ENCODE peak calls at places on chromosome 3, in six cellular contexts. One of them, this sample, is unnamed.

GRCh38 chr3:37787027-37787868 is 74.4 kb upstream of the CTDSPL start:
- DNase-seq in ovary: peak
- DNase-seq in GM12891: no peak
- DNase-seq in A549: no peak
- DNase-seq in uterus: peak
- DNase-seq in tibial nerve: no peak
- DNase-seq in this sample: no peak

GRCh38 chr3:46360904-46361303 is 7.0 kb downstream of the CCR2 start:
- DNase-seq in ovary: no peak
- DNase-seq in uterus: no peak
- DNase-seq in A549: no peak
- DNase-seq in tibial nerve: no peak
- DNase-seq in GM12891: no peak
- DNase-seq in this sample: peak

GRCh38 chr3:64331605-64332004 is 106.3 kb upstream of the PRICKLE2 start:
- DNase-seq in GM12891: no peak
- DNase-seq in uterus: no peak
- DNase-seq in A549: no peak
- DNase-seq in tibial nerve: no peak
- DNase-seq in ovary: no peak
- DNase-seq in this sample: no peak

GRCh38 chr3:64575211-64575844 is 112.5 kb downstream of the ADAMTS9 start:
- DNase-seq in uterus: no peak
- DNase-seq in GM12891: peak
- DNase-seq in ovary: no peak
- DNase-seq in A549: peak
- DNase-seq in tibial nerve: no peak
- DNase-seq in this sample: no peak

GRCh38 chr3:126934991-126935390 is 47.9 kb upstream of the PLXNA1 start:
- DNase-seq in A549: no peak
- DNase-seq in ovary: no peak
- DNase-seq in GM12891: no peak
- DNase-seq in uterus: no peak
- DNase-seq in tibial nerve: no peak
- DNase-seq in this sample: no peak

GRCh38 chr3:179476215-179476614 is 24.9 kb upstream of the GNB4 start:
- DNase-seq in ovary: no peak
- DNase-seq in A549: peak
- DNase-seq in uterus: no peak
- DNase-seq in GM12891: no peak
- DNase-seq in tibial nerve: no peak
- DNase-seq in this sample: no peak

GRCh38 chr3:107421170-107421792 is 44.0 kb downstream of the CCDC54 start:
- DNase-seq in GM12891: no peak
- DNase-seq in A549: peak
- DNase-seq in ovary: peak
- DNase-seq in tibial nerve: no peak
- DNase-seq in uterus: no peak
- DNase-seq in this sample: no peak

GRCh38 chr3:28765194-28765593 is 416.6 kb upstream of the AZI2 start:
- DNase-seq in tibial nerve: no peak
- DNase-seq in ovary: no peak
- DNase-seq in GM12891: no peak
- DNase-seq in uterus: no peak
- DNase-seq in A549: no peak
- DNase-seq in this sample: no peak

GRCh38 chr3:55172913-55173312 is 245.1 kb upstream of the LRTM1 start:
- DNase-seq in GM12891: no peak
- DNase-seq in ovary: no peak
- DNase-seq in A549: no peak
- DNase-seq in uterus: no peak
- DNase-seq in tibial nerve: no peak
- DNase-seq in this sample: no peak

DNA sequence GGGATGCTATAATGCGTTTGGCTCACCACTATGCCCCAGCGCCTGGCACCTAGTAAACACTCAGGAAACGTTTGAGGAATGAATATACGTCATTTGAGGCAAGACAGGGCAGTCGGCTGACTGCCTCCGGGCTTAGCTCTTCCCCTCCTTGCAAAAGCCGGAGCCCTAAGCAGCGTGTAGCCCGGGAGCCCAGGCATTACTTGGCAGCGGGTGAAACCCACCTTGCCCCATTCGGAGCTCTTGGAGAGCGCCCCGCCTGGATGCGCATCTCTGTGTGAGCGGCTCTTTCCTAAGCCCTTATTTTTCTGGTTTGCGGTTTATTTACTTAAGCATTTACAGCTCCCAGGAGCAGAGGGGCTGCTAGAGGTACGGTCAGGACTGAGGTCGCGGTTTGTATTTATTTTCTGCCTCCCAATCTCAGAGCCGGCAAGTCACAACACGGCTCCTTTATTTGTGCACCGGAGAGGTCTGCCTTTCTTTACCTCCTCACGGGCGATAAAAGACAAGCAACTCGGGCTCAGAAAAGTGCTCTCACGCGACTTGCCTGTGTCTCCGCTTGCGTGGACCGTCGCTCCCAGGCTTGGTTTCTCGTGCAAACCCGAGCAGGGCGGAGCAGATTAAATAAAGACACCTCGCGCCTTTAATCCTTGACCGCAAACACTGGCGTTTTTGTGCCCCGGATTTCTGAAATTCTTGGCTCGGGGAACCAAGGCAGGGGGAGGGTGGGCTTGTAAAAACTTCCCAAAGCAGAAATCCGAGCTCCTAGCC is 724 bp upstream of the ITPR1 start:
- DNase-seq in ovary: peak
- DNase-seq in uterus: peak
- DNase-seq in tibial nerve: peak
- DNase-seq in A549: peak
- DNase-seq in GM12891: no peak
- DNase-seq in this sample: peak
- TF ChIP-seq POLR2A in ovary: no peak
- TF ChIP-seq POLR2A in uterus: no peak
- TF ChIP-seq POLR2A in tibial nerve: no peak
- TF ChIP-seq POLR2A in A549: no peak
- TF ChIP-seq POLR2A in GM12891: no peak
- TF ChIP-seq POLR2A in this sample: peak

GRCh38 chr3:11350374-11350773 is 78.2 kb downstream of the ATG7 start:
- DNase-seq in tibial nerve: no peak
- DNase-seq in ovary: no peak
- DNase-seq in GM12891: no peak
- DNase-seq in uterus: no peak
- DNase-seq in A549: peak
- DNase-seq in this sample: no peak
- TF ChIP-seq POLR2A in tibial nerve: no peak
- TF ChIP-seq POLR2A in ovary: no peak
- TF ChIP-seq POLR2A in GM12891: no peak
- TF ChIP-seq POLR2A in uterus: no peak
- TF ChIP-seq POLR2A in A549: no peak
- TF ChIP-seq POLR2A in this sample: no peak

DNA sequence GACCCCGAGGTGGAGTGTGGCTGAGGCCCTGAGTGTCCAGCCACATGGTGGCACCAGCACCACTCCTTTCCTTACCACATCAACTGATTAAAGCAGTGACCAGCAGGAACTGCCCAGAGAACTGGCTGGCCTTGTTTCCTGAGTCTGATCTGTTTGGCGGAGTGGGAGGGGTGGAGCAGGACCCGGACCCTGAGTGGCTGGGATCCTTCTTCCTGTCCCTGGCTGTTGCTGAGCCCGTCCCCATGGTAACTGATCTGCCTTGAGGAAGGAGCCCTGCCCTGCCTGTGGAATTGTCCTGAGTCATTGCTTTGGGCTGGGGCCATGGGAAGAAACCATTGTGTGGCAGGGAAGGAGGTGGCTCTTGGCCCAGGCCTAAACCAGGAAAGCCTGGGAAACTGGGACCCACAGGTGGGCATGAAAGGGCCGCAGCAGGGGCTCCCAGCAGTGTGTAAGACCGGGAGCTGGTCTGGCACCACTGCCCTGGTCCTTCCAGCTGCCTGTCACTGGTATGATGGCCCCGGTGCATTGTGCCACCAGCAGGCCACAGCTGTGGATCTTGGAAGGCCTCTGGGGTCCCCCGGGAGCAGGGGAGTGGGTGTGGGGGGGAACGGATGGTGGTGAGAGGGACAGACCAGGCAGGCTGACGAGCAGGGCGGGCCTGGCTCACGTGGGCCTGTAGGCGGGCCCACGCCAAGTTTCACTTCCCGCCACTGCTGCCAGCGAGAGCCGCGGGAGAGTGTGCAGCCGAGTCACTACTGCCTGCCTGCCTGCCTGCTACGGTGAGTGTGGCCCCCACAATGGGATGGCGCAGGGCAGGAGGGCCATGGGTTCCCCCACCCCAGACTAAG is 19.2 kb downstream of the ATRIP start:
- DNase-seq in ovary: peak
- DNase-seq in A549: peak
- DNase-seq in uterus: peak
- DNase-seq in tibial nerve: peak
- DNase-seq in GM12891: peak
- DNase-seq in this sample: peak
- TF ChIP-seq POLR2A in ovary: peak
- TF ChIP-seq POLR2A in A549: peak
- TF ChIP-seq POLR2A in uterus: peak
- TF ChIP-seq POLR2A in tibial nerve: peak
- TF ChIP-seq POLR2A in GM12891: peak
- TF ChIP-seq POLR2A in this sample: no peak

GRCh38 chr3:61562042-61562809 is 855 bp downstream of the PTPRG start:
- DNase-seq in ovary: peak
- DNase-seq in A549: peak
- DNase-seq in tibial nerve: no peak
- DNase-seq in uterus: no peak
- DNase-seq in GM12891: peak
- DNase-seq in this sample: no peak

GRCh38 chr3:61559108-61559731 is 2.2 kb upstream of the PTPRG start:
- DNase-seq in uterus: no peak
- DNase-seq in GM12891: no peak
- DNase-seq in A549: no peak
- DNase-seq in ovary: no peak
- DNase-seq in tibial nerve: no peak
- DNase-seq in this sample: no peak

GRCh38 chr3:61562810-61563613 is 1.6 kb downstream of the PTPRG start:
- DNase-seq in GM12891: peak
- DNase-seq in ovary: peak
- DNase-seq in uterus: peak
- DNase-seq in tibial nerve: peak
- DNase-seq in A549: no peak
- DNase-seq in this sample: no peak

GRCh38 chr3:61560452-61561373 is 658 bp upstream of the PTPRG start:
- DNase-seq in A549: peak
- DNase-seq in GM12891: peak
- DNase-seq in ovary: peak
- DNase-seq in tibial nerve: peak
- DNase-seq in uterus: peak
- DNase-seq in this sample: peak

GRCh38 chr3:61561374-61562041 is at the start of gene PTPRG:
- DNase-seq in GM12891: peak
- DNase-seq in A549: peak
- DNase-seq in ovary: peak
- DNase-seq in uterus: peak
- DNase-seq in tibial nerve: peak
- DNase-seq in this sample: peak
- TF ChIP-seq POLR2A in GM12891: peak
- TF ChIP-seq POLR2A in A549: no peak
- TF ChIP-seq POLR2A in ovary: peak
- TF ChIP-seq POLR2A in uterus: peak
- TF ChIP-seq POLR2A in tibial nerve: peak
- TF ChIP-seq POLR2A in this sample: peak

DNA sequence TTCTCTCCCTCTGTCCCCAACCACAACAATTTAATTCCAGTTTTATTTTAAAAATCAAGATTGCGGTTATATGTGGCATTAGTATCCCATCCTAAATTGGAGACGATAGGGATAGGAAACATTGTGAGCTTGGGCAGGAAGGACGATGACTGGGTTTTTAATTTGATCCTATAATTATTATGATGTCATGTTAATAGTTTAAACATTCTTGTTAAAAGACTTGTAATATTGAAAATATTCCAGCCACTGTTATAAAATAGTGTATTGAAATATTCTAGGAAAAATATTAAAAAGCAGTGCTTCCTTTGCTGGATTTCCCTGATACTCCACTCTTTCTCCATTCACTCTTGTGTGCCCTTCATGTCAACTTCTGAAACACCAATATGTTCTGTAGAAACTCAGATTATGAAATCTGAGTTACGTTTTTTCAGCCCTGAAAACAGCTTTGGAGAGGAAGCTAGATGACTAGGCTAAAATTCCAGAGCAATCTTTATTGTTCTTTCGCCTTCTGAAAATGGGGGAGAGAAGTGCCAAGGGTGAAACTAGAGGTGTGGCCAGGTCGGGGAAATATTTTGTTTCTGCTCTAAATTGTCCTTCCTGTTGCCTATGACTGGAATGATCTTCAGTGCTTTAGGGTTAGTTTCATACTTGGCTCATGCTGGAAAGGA is 46.1 kb upstream of the MAP3K13 start:
- DNase-seq in A549: peak
- DNase-seq in GM12891: no peak
- DNase-seq in ovary: no peak
- DNase-seq in tibial nerve: no peak
- DNase-seq in uterus: no peak
- DNase-seq in this sample: no peak
- TF ChIP-seq POLR2A in A549: no peak
- TF ChIP-seq POLR2A in GM12891: no peak
- TF ChIP-seq POLR2A in ovary: no peak
- TF ChIP-seq POLR2A in tibial nerve: no peak
- TF ChIP-seq POLR2A in uterus: no peak
- TF ChIP-seq POLR2A in this sample: no peak

This sample was measured in upper lobe of left lung.